ENCODE peak calls at places on chromosomes 13 and 19, in nine cellular contexts. One of them, this sample, is unnamed.

GRCh38 chr19:42219812-42220750 is at the start of gene ZNF526:
- DNase-seq in heart left ventricle: peak
- DNase-seq in uterus: peak
- DNase-seq in IMR-90: peak
- DNase-seq in sigmoid colon: peak
- DNase-seq in tibial nerve: peak
- DNase-seq in breast epithelium: peak
- DNase-seq in body of pancreas: peak
- DNase-seq in A549: peak
- DNase-seq in this sample: peak

GRCh38 chr13:21813844-21814243 is 143.0 kb downstream of the FGF9 start:
- DNase-seq in heart left ventricle: no peak
- DNase-seq in uterus: no peak
- DNase-seq in IMR-90: no peak
- DNase-seq in sigmoid colon: no peak
- DNase-seq in tibial nerve: no peak
- DNase-seq in breast epithelium: no peak
- DNase-seq in body of pancreas: no peak
- DNase-seq in A549: no peak
- DNase-seq in this sample: no peak

GRCh38 chr13:46052314-46053161 is at the start of gene ZC3H13:
- DNase-seq in heart left ventricle: peak
- DNase-seq in uterus: peak
- DNase-seq in IMR-90: peak
- DNase-seq in sigmoid colon: peak
- DNase-seq in tibial nerve: peak
- DNase-seq in breast epithelium: peak
- DNase-seq in body of pancreas: peak
- DNase-seq in A549: peak
- DNase-seq in this sample: peak

GRCh38 chr13:73903561-73903960 is 230.6 kb downstream of the KLF12 start:
- DNase-seq in heart left ventricle: no peak
- DNase-seq in uterus: no peak
- DNase-seq in IMR-90: no peak
- DNase-seq in sigmoid colon: no peak
- DNase-seq in tibial nerve: no peak
- DNase-seq in breast epithelium: no peak
- DNase-seq in body of pancreas: no peak
- DNase-seq in A549: no peak
- DNase-seq in this sample: no peak

GRCh38 chr19:37986048-37986750 is 79.2 kb downstream of the SIPA1L3 start:
- DNase-seq in heart left ventricle: no peak
- DNase-seq in uterus: no peak
- DNase-seq in IMR-90: no peak
- DNase-seq in sigmoid colon: no peak
- DNase-seq in tibial nerve: no peak
- DNase-seq in breast epithelium: no peak
- DNase-seq in body of pancreas: no peak
- DNase-seq in A549: no peak
- DNase-seq in this sample: no peak

GRCh38 chr13:53174550-53174949 is 145.9 kb downstream of the OLFM4 start:
- DNase-seq in heart left ventricle: no peak
- DNase-seq in uterus: peak
- DNase-seq in IMR-90: no peak
- DNase-seq in sigmoid colon: no peak
- DNase-seq in tibial nerve: peak
- DNase-seq in breast epithelium: no peak
- DNase-seq in body of pancreas: no peak
- DNase-seq in A549: no peak
- DNase-seq in this sample: no peak

GRCh38 chr19:55648657-55649578 is 906 bp downstream of the CCDC106 start:
- DNase-seq in heart left ventricle: no peak
- DNase-seq in uterus: no peak
- DNase-seq in IMR-90: no peak
- DNase-seq in sigmoid colon: no peak
- DNase-seq in tibial nerve: no peak
- DNase-seq in breast epithelium: no peak
- DNase-seq in body of pancreas: no peak
- DNase-seq in A549: no peak
- DNase-seq in this sample: no peak

GRCh38 chr13:100128373-100128772 is 39.5 kb downstream of the PCCA start:
- DNase-seq in heart left ventricle: no peak
- DNase-seq in uterus: no peak
- DNase-seq in IMR-90: peak
- DNase-seq in sigmoid colon: no peak
- DNase-seq in tibial nerve: no peak
- DNase-seq in breast epithelium: no peak
- DNase-seq in body of pancreas: peak
- DNase-seq in A549: peak
- DNase-seq in this sample: no peak

GRCh38 chr19:32373614-32374295 is 28.3 kb downstream of the ZNF507 start:
- DNase-seq in heart left ventricle: peak
- DNase-seq in uterus: peak
- DNase-seq in IMR-90: peak
- DNase-seq in sigmoid colon: no peak
- DNase-seq in tibial nerve: no peak
- DNase-seq in breast epithelium: no peak
- DNase-seq in body of pancreas: peak
- DNase-seq in A549: peak
- DNase-seq in this sample: no peak

GRCh38 chr13:112931028-112931934 is 37.7 kb upstream of the MCF2L start:
- DNase-seq in heart left ventricle: no peak
- DNase-seq in uterus: no peak
- DNase-seq in IMR-90: peak
- DNase-seq in sigmoid colon: peak
- DNase-seq in tibial nerve: no peak
- DNase-seq in breast epithelium: peak
- DNase-seq in body of pancreas: peak
- DNase-seq in A549: peak
- DNase-seq in this sample: no peak

GRCh38 chr19:49787746-49788145 is 20.9 kb downstream of the AP2A1 start:
- DNase-seq in heart left ventricle: no peak
- DNase-seq in uterus: no peak
- DNase-seq in IMR-90: no peak
- DNase-seq in sigmoid colon: no peak
- DNase-seq in tibial nerve: no peak
- DNase-seq in breast epithelium: no peak
- DNase-seq in body of pancreas: no peak
- DNase-seq in A549: no peak
- DNase-seq in this sample: no peak

GRCh38 chr13:91955546-91956355 is 557.3 kb downstream of the GPC5 start:
- DNase-seq in heart left ventricle: no peak
- DNase-seq in uterus: no peak
- DNase-seq in IMR-90: no peak
- DNase-seq in sigmoid colon: no peak
- DNase-seq in tibial nerve: no peak
- DNase-seq in breast epithelium: no peak
- DNase-seq in body of pancreas: no peak
- DNase-seq in A549: no peak
- DNase-seq in this sample: no peak

GRCh38 chr19:15331419-15332310 is 674 bp downstream of the BRD4 start:
- DNase-seq in heart left ventricle: peak
- DNase-seq in uterus: peak
- DNase-seq in IMR-90: no peak
- DNase-seq in sigmoid colon: peak
- DNase-seq in tibial nerve: no peak
- DNase-seq in breast epithelium: no peak
- DNase-seq in body of pancreas: peak
- DNase-seq in A549: peak
- DNase-seq in this sample: peak

GRCh38 chr19:14117668-14118164 is at the start of gene PRKACA:
- DNase-seq in heart left ventricle: peak
- DNase-seq in uterus: peak
- DNase-seq in IMR-90: peak
- DNase-seq in sigmoid colon: peak
- DNase-seq in tibial nerve: peak
- DNase-seq in breast epithelium: peak
- DNase-seq in body of pancreas: peak
- DNase-seq in A549: peak
- DNase-seq in this sample: peak

GRCh38 chr13:52104624-52105023 is 24.2 kb downstream of the NEK5 start:
- DNase-seq in heart left ventricle: no peak
- DNase-seq in uterus: no peak
- DNase-seq in IMR-90: peak
- DNase-seq in sigmoid colon: no peak
- DNase-seq in tibial nerve: no peak
- DNase-seq in breast epithelium: no peak
- DNase-seq in body of pancreas: no peak
- DNase-seq in A549: no peak
- DNase-seq in this sample: no peak

GRCh38 chr13:26220575-26220974 is 1.5 kb downstream of the RNF6 start:
- DNase-seq in heart left ventricle: no peak
- DNase-seq in uterus: no peak
- DNase-seq in IMR-90: peak
- DNase-seq in sigmoid colon: no peak
- DNase-seq in tibial nerve: no peak
- DNase-seq in breast epithelium: no peak
- DNase-seq in body of pancreas: no peak
- DNase-seq in A549: no peak
- DNase-seq in this sample: no peak

GRCh38 chr13:87676254-87677042 is 5.3 kb downstream of the SLITRK5 start:
- DNase-seq in heart left ventricle: no peak
- DNase-seq in uterus: no peak
- DNase-seq in IMR-90: no peak
- DNase-seq in sigmoid colon: no peak
- DNase-seq in tibial nerve: no peak
- DNase-seq in breast epithelium: no peak
- DNase-seq in body of pancreas: no peak
- DNase-seq in A549: no peak
- DNase-seq in this sample: peak

GRCh38 chr19:4338441-4339350 is at the start of gene STAP2:
- DNase-seq in heart left ventricle: no peak
- DNase-seq in uterus: no peak
- DNase-seq in IMR-90: no peak
- DNase-seq in sigmoid colon: no peak
- DNase-seq in tibial nerve: no peak
- DNase-seq in breast epithelium: peak
- DNase-seq in body of pancreas: peak
- DNase-seq in A549: no peak
- DNase-seq in this sample: peak
- TF ChIP-seq POLR2A in heart left ventricle: no peak
- TF ChIP-seq POLR2A in uterus: peak
- TF ChIP-seq POLR2A in IMR-90: no peak
- TF ChIP-seq POLR2A in sigmoid colon: no peak
- TF ChIP-seq POLR2A in tibial nerve: no peak
- TF ChIP-seq POLR2A in breast epithelium: no peak
- TF ChIP-seq POLR2A in body of pancreas: peak
- TF ChIP-seq POLR2A in A549: no peak
- TF ChIP-seq POLR2A in this sample: no peak

DNA sequence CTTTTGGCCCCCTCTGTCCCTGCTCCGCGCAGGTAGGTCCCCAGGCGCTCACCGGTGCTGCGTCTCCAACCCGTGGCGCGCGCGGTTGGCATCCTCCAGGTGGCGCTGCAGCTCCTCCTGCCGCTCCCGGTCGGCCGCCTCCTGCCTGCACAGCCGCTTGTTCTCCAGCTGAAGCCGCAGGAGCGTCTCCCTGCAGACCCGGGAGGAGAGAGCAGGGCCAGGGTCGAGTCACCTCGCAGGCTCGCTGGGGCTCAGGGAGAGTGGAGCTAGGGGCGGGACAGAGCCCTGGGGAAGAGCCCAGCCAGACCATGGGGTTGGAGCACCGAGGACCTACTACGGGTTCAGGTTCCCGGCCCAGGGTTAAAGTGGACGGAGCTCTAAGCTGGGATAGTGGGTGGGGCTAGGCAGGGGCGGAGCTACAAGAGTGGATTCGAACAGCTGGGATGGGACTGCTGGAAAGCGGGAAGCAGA is 9.3 kb downstream of the HOOK2 start:
- DNase-seq in heart left ventricle: peak
- DNase-seq in uterus: peak
- DNase-seq in IMR-90: peak
- DNase-seq in sigmoid colon: peak
- DNase-seq in tibial nerve: peak
- DNase-seq in breast epithelium: peak
- DNase-seq in body of pancreas: peak
- DNase-seq in A549: peak
- DNase-seq in this sample: peak
- TF ChIP-seq CTCF in heart left ventricle: peak
- TF ChIP-seq CTCF in uterus: peak
- TF ChIP-seq CTCF in IMR-90: peak
- TF ChIP-seq CTCF in sigmoid colon: peak
- TF ChIP-seq CTCF in tibial nerve: peak
- TF ChIP-seq CTCF in breast epithelium: peak
- TF ChIP-seq CTCF in body of pancreas: peak
- TF ChIP-seq CTCF in A549: peak
- TF ChIP-seq CTCF in this sample: peak

GRCh38 chr13:109408596-109409382 is 377.6 kb downstream of the IRS2 start:
- DNase-seq in heart left ventricle: no peak
- DNase-seq in uterus: no peak
- DNase-seq in IMR-90: no peak
- DNase-seq in sigmoid colon: no peak
- DNase-seq in tibial nerve: no peak
- DNase-seq in breast epithelium: no peak
- DNase-seq in body of pancreas: no peak
- DNase-seq in A549: no peak
- DNase-seq in this sample: no peak
- TF ChIP-seq POLR2A in heart left ventricle: no peak
- TF ChIP-seq POLR2A in uterus: no peak
- TF ChIP-seq POLR2A in IMR-90: no peak
- TF ChIP-seq POLR2A in sigmoid colon: no peak
- TF ChIP-seq POLR2A in tibial nerve: no peak
- TF ChIP-seq POLR2A in breast epithelium: no peak
- TF ChIP-seq POLR2A in body of pancreas: no peak
- TF ChIP-seq POLR2A in A549: no peak
- TF ChIP-seq POLR2A in this sample: no peak

GRCh38 chr19:51803529-51803928 is 8.6 kb downstream of the FPR3 start:
- DNase-seq in heart left ventricle: no peak
- DNase-seq in uterus: no peak
- DNase-seq in IMR-90: no peak
- DNase-seq in sigmoid colon: no peak
- DNase-seq in tibial nerve: no peak
- DNase-seq in breast epithelium: no peak
- DNase-seq in body of pancreas: no peak
- DNase-seq in A549: no peak
- DNase-seq in this sample: no peak
- TF ChIP-seq CTCF in heart left ventricle: no peak
- TF ChIP-seq CTCF in uterus: no peak
- TF ChIP-seq CTCF in IMR-90: no peak
- TF ChIP-seq CTCF in sigmoid colon: no peak
- TF ChIP-seq CTCF in tibial nerve: no peak
- TF ChIP-seq CTCF in breast epithelium: no peak
- TF ChIP-seq CTCF in body of pancreas: no peak
- TF ChIP-seq CTCF in A549: no peak
- TF ChIP-seq CTCF in this sample: no peak

GRCh38 chr13:111278711-111279110 is 41.7 kb upstream of the TEX29 start:
- DNase-seq in heart left ventricle: no peak
- DNase-seq in uterus: no peak
- DNase-seq in IMR-90: no peak
- DNase-seq in sigmoid colon: no peak
- DNase-seq in tibial nerve: no peak
- DNase-seq in breast epithelium: no peak
- DNase-seq in body of pancreas: no peak
- DNase-seq in A549: no peak
- DNase-seq in this sample: no peak
- TF ChIP-seq POLR2A in heart left ventricle: no peak
- TF ChIP-seq POLR2A in uterus: no peak
- TF ChIP-seq POLR2A in IMR-90: no peak
- TF ChIP-seq POLR2A in sigmoid colon: no peak
- TF ChIP-seq POLR2A in tibial nerve: no peak
- TF ChIP-seq POLR2A in breast epithelium: no peak
- TF ChIP-seq POLR2A in body of pancreas: no peak
- TF ChIP-seq POLR2A in A549: no peak
- TF ChIP-seq POLR2A in this sample: no peak

This sample was measured in ovary.